ENCODE peak calls at places on chromosomes 12 and 14, in nine cellular contexts. F is GM23248; H is GM23338; Z is effector memory CD4-positive, alpha-beta T cell; J is HCT116; S is AG09309; N is fibroblast of lung; M is dorsolateral prefrontal cortex; R is tibial artery. A is an unnamed sample.

GRCh38 chr14:51738754-51739153 is 87.0 kb downstream of the FRMD6 start:
- DNase-seq in F (no peak), H (peak), Z (no peak), J (peak), S (no peak), N (no peak), M (no peak), R (no peak), A (no peak)

GRCh38 chr14:49303952-49304516 is 282.1 kb downstream of the RPS29 start:
- DNase-seq in F (peak), H (peak), Z (no peak), J (no peak), S (no peak), N (peak), M (peak), R (no peak), A (peak)

GRCh38 chr12:122127839-122128238 is 46.2 kb downstream of the IL31 start:
- DNase-seq in F (no peak), H (no peak), Z (no peak), J (no peak), S (no peak), N (no peak), M (no peak), R (no peak), A (no peak)

GRCh38 chr14:102235275-102235897 is 69.6 kb downstream of the MOK start:
- DNase-seq in F (peak), H (peak), Z (peak), J (peak), S (peak), N (peak), M (no peak), R (peak), A (peak)

GRCh38 chr12:129212221-129212630 is 358.9 kb downstream of the GLT1D1 start:
- DNase-seq in F (no peak), H (no peak), Z (no peak), J (no peak), S (no peak), N (no peak), M (no peak), R (no peak), A (no peak)

GRCh38 chr12:88052686-88053085 is 23.5 kb upstream of the C12orf50 start:
- DNase-seq in F (peak), H (peak), Z (no peak), J (peak), S (no peak), N (peak), M (no peak), R (no peak), A (peak)

GRCh38 chr14:100304825-100305445 is 1.3 kb downstream of the SLC25A29 start:
- DNase-seq in F (peak), H (peak), Z (no peak), J (no peak), S (no peak), N (no peak), M (no peak), R (no peak), A (peak)

GRCh38 chr12:1933342-1933992 is 15.0 kb upstream of the CACNA2D4 start:
- DNase-seq in F (peak), H (no peak), Z (no peak), J (no peak), S (no peak), N (peak), M (peak), R (peak), A (peak)

GRCh38 chr14:101017209-101017608 is 113.7 kb upstream of the RTL1 start:
- DNase-seq in F (peak), H (no peak), Z (no peak), J (no peak), S (peak), N (peak), M (no peak), R (peak), A (peak)

GRCh38 chr14:71698027-71698426 is 234.2 kb upstream of the RGS6 start:
- DNase-seq in F (no peak), H (no peak), Z (no peak), J (no peak), S (no peak), N (no peak), M (no peak), R (no peak), A (no peak)

GRCh38 chr12:86256169-86256568 is at the start of gene MGAT4C:
- DNase-seq in F (no peak), H (no peak), Z (no peak), J (no peak), S (no peak), N (peak), M (no peak), R (no peak), A (no peak)

GRCh38 chr12:115584156-115584555 is 693.3 kb downstream of the MED13L start:
- DNase-seq in F (no peak), H (no peak), Z (no peak), J (no peak), S (no peak), N (no peak), M (no peak), R (no peak), A (no peak)

GRCh38 chr12:11823593-11823992 is 174.1 kb downstream of the ETV6 start:
- DNase-seq in F (no peak), H (no peak), Z (no peak), J (no peak), S (no peak), N (no peak), M (no peak), R (no peak), A (no peak)
- H3K4me3 ChIP-seq in F (no peak), H (no peak), Z (no peak), J (no peak), S (no peak), N (no peak), M (no peak), R (no peak), A (no peak)

DNA sequence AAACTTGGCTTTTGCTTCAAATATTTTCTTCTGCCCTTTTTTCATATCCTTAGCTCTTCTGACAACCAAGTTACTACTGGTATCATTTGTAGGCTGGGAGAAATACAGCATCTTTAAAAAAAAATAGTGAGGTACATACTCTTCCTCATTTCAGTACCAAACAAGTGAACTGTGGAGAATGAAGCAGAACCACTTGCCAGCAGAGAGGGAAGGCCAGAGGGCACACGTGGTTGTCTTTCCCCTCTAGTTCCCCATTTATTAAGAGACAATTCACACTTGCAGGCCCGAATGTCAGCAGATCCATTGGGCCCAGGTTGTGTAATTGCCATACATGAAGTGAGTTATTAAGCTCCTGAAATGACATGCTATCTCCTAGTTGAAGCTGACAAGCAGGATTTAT is 3.2 kb downstream of the SUSD6 start:
- DNase-seq in F (no peak), H (no peak), Z (no peak), J (no peak), S (no peak), N (no peak), M (no peak), R (peak), A (no peak)
- H3K4me3 ChIP-seq in F (no peak), H (no peak), Z (no peak), J (no peak), S (no peak), N (no peak), M (no peak), R (peak), A (no peak)

DNA sequence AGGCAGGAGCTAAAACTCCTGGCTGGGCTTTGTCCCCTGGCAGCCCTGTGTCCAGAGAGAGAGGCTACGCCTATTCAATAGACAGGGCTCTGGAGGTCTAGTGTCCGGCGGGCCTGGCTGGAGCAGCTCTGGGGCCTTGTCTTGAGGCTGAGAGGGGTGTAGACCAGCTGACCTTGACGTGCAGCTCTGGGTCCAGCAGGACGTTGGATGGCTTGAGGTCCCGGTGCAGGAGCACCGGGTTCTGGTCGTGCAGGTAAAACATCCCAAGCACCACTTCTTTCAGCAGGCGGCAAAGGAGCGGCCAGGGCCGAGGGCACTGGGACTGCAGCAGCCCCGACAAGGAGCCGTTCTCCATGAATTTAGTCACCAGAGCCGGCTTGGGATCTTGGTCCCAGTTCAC is 948 bp downstream of the RIPK3 start:
- DNase-seq in F (no peak), H (no peak), Z (no peak), J (no peak), S (no peak), N (no peak), M (no peak), R (no peak), A (no peak)
- H3K4me3 ChIP-seq in F (peak), H (peak), Z (peak), J (no peak), S (no peak), N (no peak), M (peak), R (peak), A (no peak)

GRCh38 chr12:110498984-110499706 is 2.8 kb downstream of the VPS29 start:
- DNase-seq in F (peak), H (no peak), Z (no peak), J (no peak), S (peak), N (peak), M (no peak), R (no peak), A (peak)
- H3K4me3 ChIP-seq in F (peak), H (no peak), Z (no peak), J (no peak), S (no peak), N (no peak), M (no peak), R (no peak), A (no peak)

GRCh38 chr14:95359974-95360826 is 40.5 kb upstream of the CLMN start:
- DNase-seq in F (no peak), H (peak), Z (no peak), J (no peak), S (no peak), N (peak), M (peak), R (no peak), A (no peak)
- H3K4me3 ChIP-seq in F (no peak), H (peak), Z (no peak), J (no peak), S (no peak), N (no peak), M (peak), R (no peak), A (no peak)